ENCODE peak calls at places on chromosomes 2 and 18, in eight cellular contexts. One of them, this sample, is unnamed.

GRCh38 chr2:241157841-241158545 is 7.7 kb downstream of the PPP1R7 start:
- DNase-seq in NCI-H82: no peak
- DNase-seq in activated T-helper 1 cell treated with anti-CD3 and anti-CD28 coated beads, Interleukin-12 subunit alpha, Interleukin-12 subunit beta, Interleukin-2, Interleukin-4 antibody, amounts not matched to agents 30 ng/mL and 10 ng/mL and 1 ng/mL, durations not matched to agents 14 hours and 24 hours and 36 hours: no peak
- DNase-seq in NCI-H1694: no peak
- DNase-seq in Peyer's patch: no peak
- DNase-seq in ureter: no peak
- DNase-seq in GF-D8: no peak
- DNase-seq in activated CD8-positive, alpha-beta memory T cell treated with anti-CD3 and anti-CD28 coated beads, Interleukin-2, amount 50 U/mL, for 48 hours: no peak
- DNase-seq in this sample: no peak

GRCh38 chr18:22465859-22466602 is 48.3 kb upstream of the CTAGE1 start:
- DNase-seq in NCI-H82: no peak
- DNase-seq in activated T-helper 1 cell treated with anti-CD3 and anti-CD28 coated beads, Interleukin-12 subunit alpha, Interleukin-12 subunit beta, Interleukin-2, Interleukin-4 antibody, amounts not matched to agents 30 ng/mL and 10 ng/mL and 1 ng/mL, durations not matched to agents 14 hours and 24 hours and 36 hours: no peak
- DNase-seq in NCI-H1694: no peak
- DNase-seq in Peyer's patch: no peak
- DNase-seq in ureter: no peak
- DNase-seq in GF-D8: no peak
- DNase-seq in activated CD8-positive, alpha-beta memory T cell treated with anti-CD3 and anti-CD28 coated beads, Interleukin-2, amount 50 U/mL, for 48 hours: no peak
- DNase-seq in this sample: peak

GRCh38 chr2:10493636-10494281 is 45.6 kb upstream of the ODC1 start:
- DNase-seq in NCI-H82: no peak
- DNase-seq in activated T-helper 1 cell treated with anti-CD3 and anti-CD28 coated beads, Interleukin-12 subunit alpha, Interleukin-12 subunit beta, Interleukin-2, Interleukin-4 antibody, amounts not matched to agents 30 ng/mL and 10 ng/mL and 1 ng/mL, durations not matched to agents 14 hours and 24 hours and 36 hours: peak
- DNase-seq in NCI-H1694: no peak
- DNase-seq in Peyer's patch: peak
- DNase-seq in ureter: peak
- DNase-seq in GF-D8: peak
- DNase-seq in activated CD8-positive, alpha-beta memory T cell treated with anti-CD3 and anti-CD28 coated beads, Interleukin-2, amount 50 U/mL, for 48 hours: peak
- DNase-seq in this sample: no peak

GRCh38 chr2:157229572-157229971 is 27.9 kb upstream of the GALNT5 start:
- DNase-seq in NCI-H82: no peak
- DNase-seq in activated T-helper 1 cell treated with anti-CD3 and anti-CD28 coated beads, Interleukin-12 subunit alpha, Interleukin-12 subunit beta, Interleukin-2, Interleukin-4 antibody, amounts not matched to agents 30 ng/mL and 10 ng/mL and 1 ng/mL, durations not matched to agents 14 hours and 24 hours and 36 hours: no peak
- DNase-seq in NCI-H1694: no peak
- DNase-seq in Peyer's patch: no peak
- DNase-seq in ureter: no peak
- DNase-seq in GF-D8: no peak
- DNase-seq in activated CD8-positive, alpha-beta memory T cell treated with anti-CD3 and anti-CD28 coated beads, Interleukin-2, amount 50 U/mL, for 48 hours: no peak
- DNase-seq in this sample: no peak

GRCh38 chr18:69447886-69448285 is 47.2 kb downstream of the DOK6 start:
- DNase-seq in NCI-H82: no peak
- DNase-seq in activated T-helper 1 cell treated with anti-CD3 and anti-CD28 coated beads, Interleukin-12 subunit alpha, Interleukin-12 subunit beta, Interleukin-2, Interleukin-4 antibody, amounts not matched to agents 30 ng/mL and 10 ng/mL and 1 ng/mL, durations not matched to agents 14 hours and 24 hours and 36 hours: no peak
- DNase-seq in NCI-H1694: no peak
- DNase-seq in Peyer's patch: no peak
- DNase-seq in ureter: no peak
- DNase-seq in GF-D8: no peak
- DNase-seq in activated CD8-positive, alpha-beta memory T cell treated with anti-CD3 and anti-CD28 coated beads, Interleukin-2, amount 50 U/mL, for 48 hours: no peak
- DNase-seq in this sample: no peak

GRCh38 chr2:168519534-168520308 is 63.6 kb downstream of the CERS6 start:
- DNase-seq in NCI-H82: no peak
- DNase-seq in activated T-helper 1 cell treated with anti-CD3 and anti-CD28 coated beads, Interleukin-12 subunit alpha, Interleukin-12 subunit beta, Interleukin-2, Interleukin-4 antibody, amounts not matched to agents 30 ng/mL and 10 ng/mL and 1 ng/mL, durations not matched to agents 14 hours and 24 hours and 36 hours: no peak
- DNase-seq in NCI-H1694: no peak
- DNase-seq in Peyer's patch: no peak
- DNase-seq in ureter: no peak
- DNase-seq in GF-D8: no peak
- DNase-seq in activated CD8-positive, alpha-beta memory T cell treated with anti-CD3 and anti-CD28 coated beads, Interleukin-2, amount 50 U/mL, for 48 hours: no peak
- DNase-seq in this sample: no peak

GRCh38 chr2:240143801-240144648 is 3.6 kb upstream of the OTOS start:
- DNase-seq in NCI-H82: peak
- DNase-seq in activated T-helper 1 cell treated with anti-CD3 and anti-CD28 coated beads, Interleukin-12 subunit alpha, Interleukin-12 subunit beta, Interleukin-2, Interleukin-4 antibody, amounts not matched to agents 30 ng/mL and 10 ng/mL and 1 ng/mL, durations not matched to agents 14 hours and 24 hours and 36 hours: peak
- DNase-seq in NCI-H1694: peak
- DNase-seq in Peyer's patch: peak
- DNase-seq in ureter: peak
- DNase-seq in GF-D8: no peak
- DNase-seq in activated CD8-positive, alpha-beta memory T cell treated with anti-CD3 and anti-CD28 coated beads, Interleukin-2, amount 50 U/mL, for 48 hours: peak
- DNase-seq in this sample: peak

GRCh38 chr2:229714080-229714735 is at the start of gene DNER:
- DNase-seq in NCI-H82: peak
- DNase-seq in activated T-helper 1 cell treated with anti-CD3 and anti-CD28 coated beads, Interleukin-12 subunit alpha, Interleukin-12 subunit beta, Interleukin-2, Interleukin-4 antibody, amounts not matched to agents 30 ng/mL and 10 ng/mL and 1 ng/mL, durations not matched to agents 14 hours and 24 hours and 36 hours: peak
- DNase-seq in NCI-H1694: no peak
- DNase-seq in Peyer's patch: peak
- DNase-seq in ureter: no peak
- DNase-seq in GF-D8: no peak
- DNase-seq in activated CD8-positive, alpha-beta memory T cell treated with anti-CD3 and anti-CD28 coated beads, Interleukin-2, amount 50 U/mL, for 48 hours: peak
- DNase-seq in this sample: peak

GRCh38 chr2:204608261-204608660 is 63.0 kb downstream of the PARD3B start:
- DNase-seq in NCI-H82: no peak
- DNase-seq in activated T-helper 1 cell treated with anti-CD3 and anti-CD28 coated beads, Interleukin-12 subunit alpha, Interleukin-12 subunit beta, Interleukin-2, Interleukin-4 antibody, amounts not matched to agents 30 ng/mL and 10 ng/mL and 1 ng/mL, durations not matched to agents 14 hours and 24 hours and 36 hours: no peak
- DNase-seq in NCI-H1694: no peak
- DNase-seq in Peyer's patch: no peak
- DNase-seq in ureter: no peak
- DNase-seq in GF-D8: no peak
- DNase-seq in activated CD8-positive, alpha-beta memory T cell treated with anti-CD3 and anti-CD28 coated beads, Interleukin-2, amount 50 U/mL, for 48 hours: no peak
- DNase-seq in this sample: no peak

This sample was measured in mesendoderm.